ENCODE peak calls at places on chromosomes 3 and 15, in nine cellular contexts. I is BE2C; O is neuronal stem cell; C is Peyer's patch; H is A549; Y is left ventricle myocardium inferior; F is GM23338; L is CD8-positive, alpha-beta T cell; T is thoracic aorta. J is an unnamed sample.

GRCh38 chr3:197795200-197795599 is 4.1 kb downstream of the LRCH3 start:
- DNase-seq in I (no peak), O (no peak), C (no peak), H (peak; percentile 50), Y (no peak), F (no peak), L (no peak), T (peak; percentile 27), J (no peak)

GRCh38 chr3:151248772-151249366 is 29.5 kb downstream of the P2RY14 start:
- DNase-seq in I (no peak), O (no peak), C (no peak), H (no peak), Y (no peak), F (no peak), L (no peak), T (no peak), J (no peak)

GRCh38 chr3:124688580-124689454 is 41.4 kb upstream of the UMPS start:
- DNase-seq in I (peak; percentile 83), O (peak; percentile 71), C (peak; percentile 53), H (peak; percentile 82), Y (peak; percentile 66), F (peak; percentile 91), L (peak; percentile 59), T (peak; percentile 25), J (peak; percentile 88)

GRCh38 chr15:40454904-40455391 is 14.2 kb downstream of the BAHD1 start:
- DNase-seq in I (no peak), O (no peak), C (no peak), H (no peak), Y (no peak), F (no peak), L (no peak), T (no peak), J (no peak)

GRCh38 chr15:51499379-51499976 is 123.1 kb downstream of the DMXL2 start:
- DNase-seq in I (no peak), O (no peak), C (no peak), H (peak; percentile 73), Y (no peak), F (peak; percentile 79), L (no peak), T (no peak), J (peak; percentile 70)

GRCh38 chr3:182671942-182672341 is 121.4 kb upstream of the ATP11B start:
- DNase-seq in I (no peak), O (no peak), C (no peak), H (no peak), Y (no peak), F (no peak), L (no peak), T (no peak), J (no peak)

GRCh38 chr15:69088300-69088965 is 72.0 kb upstream of the GLCE start:
- DNase-seq in I (no peak), O (no peak), C (no peak), H (no peak), Y (no peak), F (peak; percentile 36), L (no peak), T (no peak), J (no peak)

GRCh38 chr15:40047413-40048154 is 8.6 kb upstream of the SRP14 start:
- DNase-seq in I (peak; percentile 59), O (no peak), C (peak; percentile 75), H (peak; percentile 18), Y (peak; percentile 44), F (no peak), L (peak; percentile 40), T (no peak), J (peak; percentile 88)

GRCh38 chr3:46406786-46407611 is at the start of the genes CCR5AS and CCRL2:
- DNase-seq in I (no peak), O (no peak), C (peak; percentile 45), H (no peak), Y (peak; percentile 45), F (no peak), L (peak; percentile 16), T (no peak), J (no peak)

GRCh38 chr3:188631291-188632010 is 477.5 kb downstream of the LPP start:
- DNase-seq in I (no peak), O (no peak), C (no peak), H (peak; percentile 9), Y (no peak), F (no peak), L (no peak), T (no peak), J (peak; percentile 15)

GRCh38 chr3:120344349-120344748 is 4.8 kb downstream of the LRRC58 start:
- DNase-seq in I (no peak), O (no peak), C (no peak), H (no peak), Y (no peak), F (no peak), L (no peak), T (no peak), J (no peak)

GRCh38 chr3:141950572-141951493 is 74.4 kb downstream of the ATP1B3 start:
- DNase-seq in I (no peak), O (no peak), C (no peak), H (no peak), Y (no peak), F (no peak), L (no peak), T (no peak), J (no peak)

GRCh38 chr3:134659391-134660045 is 8.7 kb upstream of the KY start:
- DNase-seq in I (no peak), O (no peak), C (no peak), H (no peak), Y (no peak), F (no peak), L (no peak), T (no peak), J (no peak)

DNA sequence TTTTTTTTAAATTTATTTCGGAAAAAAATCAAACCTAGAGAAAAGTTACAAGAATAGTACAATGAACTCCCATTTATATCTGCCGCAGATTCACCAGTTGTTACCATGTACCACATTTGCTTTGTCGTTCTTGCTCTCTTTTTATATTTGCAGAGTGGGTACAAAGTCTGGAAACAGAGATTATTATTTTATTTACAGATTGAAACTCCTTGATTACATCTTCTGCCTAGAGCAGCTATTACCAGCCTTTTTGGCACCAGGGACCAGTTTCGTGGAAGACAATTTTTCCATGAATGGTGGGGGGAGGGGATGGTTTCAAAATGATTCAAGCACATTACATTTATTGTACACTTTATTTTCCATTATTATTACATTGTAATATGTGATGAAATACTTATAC is 8.3 kb downstream of the MEF2A start:
- DNase-seq in I (no peak), O (no peak), C (no peak), H (no peak), Y (no peak), F (no peak), L (no peak), T (no peak), J (no peak)
- H3K4me1 ChIP-seq in I (no peaks in the 10 kb centered on the region), O (peaks cover 4% of the 10 kb centered on the region), C (no peaks in the 10 kb centered on the region), H (peaks cover 12% of the 10 kb centered on the region), Y (peaks cover 99% of the 10 kb centered on the region), F (peaks cover 53% of the 10 kb centered on the region), L (peaks cover 7% of the 10 kb centered on the region), T (peaks cover 79% of the 10 kb centered on the region), J (peaks cover 10% of the 10 kb centered on the region)

DNA sequence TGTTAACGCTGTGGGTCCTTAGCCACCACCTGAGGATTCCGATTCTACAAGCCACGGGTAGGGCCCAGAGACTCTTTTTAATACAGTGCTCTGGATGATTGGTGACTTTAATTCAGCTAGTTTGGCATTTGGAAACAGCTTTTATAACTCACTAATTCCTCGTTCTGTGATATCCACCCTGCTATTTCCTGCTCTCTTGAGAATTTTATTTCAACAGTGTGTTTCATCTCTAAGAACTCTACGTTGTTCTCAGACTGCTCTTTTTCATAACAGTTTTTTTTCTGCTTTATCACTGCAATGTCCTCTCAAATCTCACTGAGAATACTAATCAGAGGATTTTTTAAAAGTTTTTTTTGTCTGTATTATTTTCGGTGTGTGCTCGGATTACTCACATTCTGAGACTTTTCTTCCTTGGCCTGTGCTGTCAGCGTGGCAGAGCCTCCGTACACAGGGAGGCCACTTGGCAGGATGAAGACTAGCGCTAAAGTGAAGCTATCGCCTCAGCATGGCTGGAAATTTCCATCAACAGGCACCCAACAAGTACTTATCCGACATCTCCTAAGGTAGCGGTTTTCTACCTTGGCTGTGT is 59.4 kb upstream of the NEO1 start:
- DNase-seq in I (no peak), O (no peak), C (no peak), H (no peak), Y (no peak), F (no peak), L (no peak), T (no peak), J (no peak)
- H3K4me3 ChIP-seq in I (no peak overlapping the region), O (no peak overlapping the region), C (no peak overlapping the region), H (no peak overlapping the region), Y (no peak overlapping the region), F (no peak overlapping the region), L (no peak overlapping the region), T (peak overlapping the region; percentile 25), J (no peak overlapping the region)

GRCh38 chr3:27358372-27358771 is 10.8 kb downstream of the NEK10 start:
- DNase-seq in I (no peak), O (no peak), C (no peak), H (no peak), Y (no peak), F (no peak), L (no peak), T (no peak), J (no peak)

GRCh38 chr3:27360113-27361078 is 8.8 kb downstream of the NEK10 start:
- DNase-seq in I (no peak), O (no peak), C (peak; percentile 28), H (peak; percentile 89), Y (no peak), F (no peak), L (no peak), T (no peak), J (no peak)

GRCh38 chr3:27356976-27357375 is 12.2 kb downstream of the NEK10 start:
- DNase-seq in I (no peak), O (no peak), C (no peak), H (no peak), Y (no peak), F (no peak), L (no peak), T (no peak), J (no peak)

GRCh38 chr3:27354588-27355203 is 14.5 kb downstream of the NEK10 start:
- DNase-seq in I (no peak), O (no peak), C (no peak), H (no peak), Y (no peak), F (peak; percentile 32), L (no peak), T (no peak), J (no peak)

DNA sequence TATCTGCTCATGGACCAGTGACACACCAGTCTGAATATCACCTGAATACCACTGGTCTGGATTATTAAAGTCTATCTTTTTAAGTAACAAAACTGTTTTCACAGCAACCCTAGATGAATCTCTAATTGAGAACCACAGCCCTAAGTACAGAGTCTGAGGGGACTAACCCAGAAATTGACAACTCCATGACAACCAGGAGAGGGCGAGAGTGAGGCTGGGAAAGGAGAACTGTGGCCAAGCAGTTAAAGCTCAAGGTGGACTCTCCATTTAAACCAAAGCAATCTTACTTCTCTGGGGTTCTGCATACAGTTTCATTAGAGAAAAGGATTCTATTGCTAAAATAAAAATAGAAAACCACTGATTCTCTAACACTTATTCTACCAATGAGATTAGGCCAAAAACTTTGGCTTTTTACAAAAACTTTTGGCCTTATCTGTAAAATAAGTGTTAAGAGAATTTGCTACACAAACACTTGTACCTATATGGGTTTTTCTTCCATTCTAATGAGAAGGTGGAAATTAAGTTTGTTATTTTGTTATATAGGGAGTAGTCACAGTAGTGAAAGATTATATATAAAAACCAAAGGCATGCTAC is 11.4 kb downstream of the NEK10 start:
- DNase-seq in I (peak; percentile 43), O (peak; percentile 39), C (peak; percentile 68), H (peak; percentile 73), Y (no peak), F (peak; percentile 82), L (peak; percentile 30), T (no peak), J (peak; percentile 75)
- H3K4me1 ChIP-seq in I (no peaks in the 10 kb centered on the region), O (peaks cover 17% of the 10 kb centered on the region), C (peaks cover 5% of the 10 kb centered on the region), H (peaks cover 31% of the 10 kb centered on the region), Y (no peaks in the 10 kb centered on the region), F (peaks cover 22% of the 10 kb centered on the region), L (peaks cover 13% of the 10 kb centered on the region), T (no peaks in the 10 kb centered on the region), J (peaks cover 16% of the 10 kb centered on the region)

GRCh38 chr15:29151111-29151857 is 118.3 kb downstream of the NSMCE3 start:
- DNase-seq in I (no peak), O (no peak), C (no peak), H (no peak), Y (no peak), F (no peak), L (no peak), T (no peak), J (no peak)
- H3K4me3 ChIP-seq in I (no peak overlapping the region), O (no peak overlapping the region), C (no peak overlapping the region), H (no peak overlapping the region), Y (no peak overlapping the region), F (no peak overlapping the region), L (no peak overlapping the region), T (no peak overlapping the region), J (no peak overlapping the region)

J was measured in A673.